ENCODE peak calls at places on chromosomes 4 and X, in eight cellular contexts. Q, P, J, Y, D, V, R and Z are unnamed samples.

GRCh38 chr4:77209936-77210335 is 52.9 kb downstream of the CCNG2 start:
- DNase-seq in Q (no peak), P (no peak), J (no peak), Y (no peak), D (no peak), V (no peak), R (no peak), Z (peak; percentile 29)

GRCh38 chr4:84796388-84796787 is 170.1 kb downstream of the WDFY3 start:
- DNase-seq in Q (no peak), P (no peak), J (no peak), Y (no peak), D (no peak), V (no peak), R (no peak), Z (no peak)

GRCh38 chrX:124842205-124842604 is 477.5 kb upstream of the TEX13C start:
- DNase-seq in Q (no peak), P (no peak), J (no peak), Y (no peak), D (no peak), V (no peak), R (no peak), Z (no peak)

GRCh38 chr4:138021116-138021820 is 220.9 kb downstream of the SLC7A11 start:
- DNase-seq in Q (no peak), P (no peak), J (no peak), Y (no peak), D (no peak), V (no peak), R (no peak), Z (no peak)

GRCh38 chr4:147409350-147409749 is 71.5 kb upstream of the EDNRA start:
- DNase-seq in Q (no peak), P (no peak), J (peak; percentile 15), Y (no peak), D (peak; percentile 57), V (peak; percentile 26), R (no peak), Z (no peak)

GRCh38 chrX:18758166-18758932 is 50.9 kb downstream of the PPEF1 start:
- DNase-seq in Q (no peak), P (no peak), J (no peak), Y (no peak), D (no peak), V (no peak), R (no peak), Z (no peak)

GRCh38 chrX:29419774-29420553 is 795.4 kb upstream of the MAGEB2 start:
- DNase-seq in Q (no peak), P (no peak), J (no peak), Y (no peak), D (peak; percentile 69), V (no peak), R (no peak), Z (no peak)

GRCh38 chrX:34900691-34901090 is 41.9 kb upstream of the FAM47B start:
- DNase-seq in Q (no peak), P (no peak), J (peak; percentile 13), Y (no peak), D (peak; percentile 15), V (no peak), R (no peak), Z (no peak)

GRCh38 chrX:118211891-118212816 is 95.5 kb upstream of the KLHL13 start:
- DNase-seq in Q (no peak), P (no peak), J (no peak), Y (no peak), D (no peak), V (no peak), R (no peak), Z (no peak)

GRCh38 chr4:85833311-85833710 is 358.4 kb downstream of the ARHGAP24 start:
- DNase-seq in Q (no peak), P (no peak), J (no peak), Y (no peak), D (no peak), V (no peak), R (no peak), Z (no peak)

GRCh38 chr4:153198739-153199138 is 5.5 kb upstream of the TRIM2 start:
- DNase-seq in Q (no peak), P (no peak), J (no peak), Y (no peak), D (no peak), V (no peak), R (no peak), Z (no peak)

GRCh38 chrX:17689971-17690409 is 47.3 kb upstream of the SCML1 start:
- DNase-seq in Q (peak; percentile 39), P (peak; percentile 35), J (peak; percentile 74), Y (peak; percentile 82), D (peak; percentile 72), V (peak; percentile 54), R (peak; percentile 71), Z (peak; percentile 36)

GRCh38 chrX:17525762-17526555 is 151.0 kb downstream of the NHS start:
- DNase-seq in Q (no peak), P (no peak), J (no peak), Y (no peak), D (peak; percentile 62), V (no peak), R (no peak), Z (no peak)

GRCh38 chrX:86910602-86911311 is 606.8 kb upstream of the KLHL4 start:
- DNase-seq in Q (no peak), P (no peak), J (no peak), Y (no peak), D (no peak), V (no peak), R (no peak), Z (no peak)

GRCh38 chr4:145168578-145169187 is 11.7 kb downstream of the OTUD4 start:
- DNase-seq in Q (no peak), P (no peak), J (no peak), Y (no peak), D (no peak), V (no peak), R (no peak), Z (no peak)

GRCh38 chrX:120310861-120311631 is at the start of gene TMEM255A:
- DNase-seq in Q (peak; percentile 54), P (no peak), J (no peak), Y (no peak), D (no peak), V (peak; percentile 55), R (no peak), Z (no peak)

GRCh38 chrX:23989689-23990088 is 37.3 kb downstream of the KLHL15 start:
- DNase-seq in Q (no peak), P (no peak), J (no peak), Y (no peak), D (no peak), V (no peak), R (no peak), Z (no peak)

GRCh38 chrX:17047224-17047623 is 100.8 kb downstream of the REPS2 start:
- DNase-seq in Q (no peak), P (no peak), J (no peak), Y (no peak), D (no peak), V (no peak), R (no peak), Z (no peak)

GRCh38 chr4:112897548-112897947 is 151.9 kb upstream of the ANK2 start:
- DNase-seq in Q (no peak), P (no peak), J (no peak), Y (no peak), D (no peak), V (no peak), R (no peak), Z (no peak)

GRCh38 chr4:182337366-182337765 is 94.2 kb downstream of the TENM3 start:
- DNase-seq in Q (no peak), P (no peak), J (no peak), Y (no peak), D (peak; percentile 8), V (no peak), R (no peak), Z (no peak)

GRCh38 chrX:16826207-16826606 is 39.9 kb downstream of the TXLNG start:
- DNase-seq in Q (no peak), P (peak; percentile 41), J (no peak), Y (no peak), D (peak; percentile 74), V (no peak), R (no peak), Z (no peak)

GRCh38 chr4:114057746-114058145 is 78.3 kb upstream of the ARSJ start:
- DNase-seq in Q (no peak), P (no peak), J (no peak), Y (no peak), D (no peak), V (no peak), R (no peak), Z (no peak)

GRCh38 chr4:1167244-1167949 is 5.0 kb downstream of the SPON2 start:
- DNase-seq in Q (peak; percentile 86), P (peak; percentile 39), J (peak; percentile 88), Y (peak; percentile 79), D (peak; percentile 79), V (peak; percentile 75), R (peak; percentile 78), Z (peak; percentile 95)
- TF ChIP-seq POLR2A in Q (no peak), P (no peak), J (no peak), Y (no peak), D (no peak), V (no peak), R (no peak), Z (no peak)

GRCh38 chr4:109294006-109294405 is 8.5 kb downstream of the COL25A1 start:
- DNase-seq in Q (no peak), P (no peak), J (no peak), Y (no peak), D (no peak), V (no peak), R (no peak), Z (no peak)
- TF ChIP-seq CTCF in Q (no peak), P (no peak), J (no peak), Y (no peak), D (peak; percentile 11), V (no peak), R (no peak), Z (no peak)

GRCh38 chr4:83012631-83013419 is 2.2 kb upstream of the LIN54 start:
- DNase-seq in Q (peak; percentile 98), P (peak; percentile 79), J (peak; percentile 97), Y (peak; percentile 92), D (peak; percentile 97), V (peak; percentile 96), R (peak; percentile 96), Z (peak; percentile 94)

GRCh38 chr4:83013420-83013867 is 2.8 kb upstream of the LIN54 start:
- DNase-seq in Q (no peak), P (no peak), J (no peak), Y (no peak), D (no peak), V (no peak), R (no peak), Z (no peak)

GRCh38 chr4:83011779-83012630 is 1.4 kb upstream of the LIN54 start:
- DNase-seq in Q (peak; percentile 29), P (no peak), J (peak; percentile 49), Y (no peak), D (peak; percentile 24), V (peak; percentile 35), R (peak; percentile 40), Z (peak; percentile 29)

GRCh38 chr4:83010522-83011318 is at the start of gene LIN54:
- DNase-seq in Q (peak; percentile 70), P (peak; percentile 61), J (peak; percentile 81), Y (peak; percentile 55), D (peak; percentile 58), V (peak; percentile 65), R (peak; percentile 86), Z (peak; percentile 74)

GRCh38 chr4:83013931-83014330 is 3.3 kb upstream of the LIN54 start:
- DNase-seq in Q (no peak), P (no peak), J (no peak), Y (no peak), D (no peak), V (no peak), R (no peak), Z (no peak)
- H3K4me3 ChIP-seq in Q (no peak overlapping the region), P (peak overlapping the region; percentile 80), J (no peak overlapping the region), Y (no peak overlapping the region), D (no peak overlapping the region), V (no peak overlapping the region), R (no peak overlapping the region), Z (no peak overlapping the region)

GRCh38 chr4:139082750-139083532 is 67.4 kb downstream of the NOCT start:
- DNase-seq in Q (peak; percentile 94), P (peak; percentile 86), J (peak; percentile 99), Y (peak; percentile 95), D (peak; percentile 97), V (peak; percentile 93), R (peak; percentile 98), Z (peak; percentile 99)
- TF ChIP-seq POLR2A in Q (peak; percentile 46), P (no peak), J (no peak), Y (no peak), D (no peak), V (peak; percentile 10), R (no peak), Z (no peak)